ENCODE peak calls at places on chromosome 2, in ten cellular contexts. L is GM13977, S is NB4, G is A673, A is PC-9, U is lower lobe of right lung, F is GM10248, Q is astrocyte of the spinal cord, D is choroid plexus epithelial cell, W is MCF 10A. J is an unnamed sample.

GRCh38 chr2:239532305-239532649 is 131.5 kb upstream of the HDAC4 start:
- DNase-seq in A (no peak), U (no peak), F (no peak), L (no peak), G (no peak), Q (no peak), D (no peak), W (no peak), S (no peak), J (no peak)

GRCh38 chr2:76073992-76074604 is 363.4 kb upstream of the GCFC2 start:
- DNase-seq in S (no peak), Q (no peak), F (no peak), G (no peak), W (no peak), D (no peak), L (no peak), A (no peak), U (no peak), J (no peak)

GRCh38 chr2:105794926-105795574 is 50.3 kb downstream of the NCK2 start:
- DNase-seq in G (no peak), U (no peak), D (no peak), L (no peak), A (no peak), W (no peak), F (no peak), S (no peak), Q (no peak), J (no peak)

GRCh38 chr2:231666171-231667095 is 41.9 kb upstream of the PTMA start:
- DNase-seq in Q (peak), S (peak), F (peak), W (peak), U (peak), D (peak), G (peak), L (peak), A (peak), J (peak)

GRCh38 chr2:169086893-169087467 is 17.6 kb downstream of the DHRS9 start:
- DNase-seq in Q (peak), W (no peak), F (no peak), L (no peak), U (peak), A (no peak), D (no peak), S (no peak), G (no peak), J (no peak)

GRCh38 chr2:144330951-144331651 is 188.8 kb downstream of the ZEB2 start:
- DNase-seq in F (no peak), Q (peak), U (no peak), A (no peak), L (no peak), S (peak), G (no peak), D (peak), W (peak), J (no peak)

GRCh38 chr2:181658444-181658843 is 1.5 kb upstream of the CERKL start:
- DNase-seq in G (no peak), D (no peak), W (no peak), A (no peak), Q (no peak), F (no peak), S (peak), U (no peak), L (no peak), J (no peak)

GRCh38 chr2:228064796-228065315 is 116.6 kb downstream of the SPHKAP start:
- DNase-seq in W (no peak), F (no peak), L (no peak), G (no peak), U (no peak), A (no peak), Q (no peak), D (no peak), S (no peak), J (no peak)

GRCh38 chr2:129277611-129278010 is 701.9 kb upstream of the RAB6C start:
- DNase-seq in A (no peak), F (no peak), U (no peak), Q (no peak), D (no peak), G (peak), W (peak), S (no peak), L (no peak), J (no peak)

GRCh38 chr2:128272586-128273468 is 45.8 kb downstream of the HS6ST1 start:
- DNase-seq in W (no peak), F (no peak), Q (no peak), A (no peak), L (no peak), U (no peak), S (no peak), G (no peak), D (no peak), J (no peak)

GRCh38 chr2:118121986-118122767 is 33.9 kb downstream of the INSIG2 start:
- DNase-seq in F (no peak), U (no peak), S (peak), G (no peak), D (no peak), W (peak), A (no peak), L (no peak), Q (no peak), J (no peak)

GRCh38 chr2:6589171-6589570 is 276.5 kb downstream of the CMPK2 start:
- DNase-seq in D (no peak), Q (no peak), G (no peak), L (no peak), F (no peak), W (no peak), A (no peak), S (no peak), U (no peak), J (no peak)

GRCh38 chr2:62801814-62802524 is 96.5 kb downstream of the EHBP1 start:
- DNase-seq in G (peak), L (no peak), U (no peak), A (no peak), Q (no peak), D (peak), S (peak), F (no peak), W (peak), J (no peak)

GRCh38 chr2:201071305-201072200 is at the start of the genes HYCC2 and NDUFB3:
- DNase-seq in D (peak), S (peak), W (peak), L (peak), F (peak), Q (peak), U (peak), A (peak), G (peak), J (peak)
- TF ChIP-seq CTCF in D (peak), S (peak), W (no peak), L (peak), F (peak), Q (peak), U (peak), A (peak), G (peak), J (peak)

DNA sequence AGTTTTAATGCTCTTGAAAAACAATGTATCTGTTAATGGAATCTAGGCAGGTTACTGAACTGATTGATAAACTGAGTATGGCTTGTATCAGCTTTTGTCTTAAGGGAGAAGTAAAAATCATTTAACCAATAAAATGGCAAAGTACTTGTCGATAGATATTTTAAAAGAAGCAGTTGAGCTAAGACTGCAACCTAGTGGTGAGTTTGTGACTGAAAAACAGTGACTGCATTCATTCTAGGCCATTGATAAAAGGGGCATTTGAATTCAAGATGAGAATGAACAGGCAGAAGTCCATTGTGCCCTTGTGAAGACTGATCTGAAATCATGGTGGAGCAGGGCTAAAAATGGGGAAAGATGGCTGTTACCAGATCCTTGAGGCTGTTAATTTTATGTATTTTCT is 59.4 kb upstream of the MSTN start:
- DNase-seq in L (peak), G (peak), S (peak), W (peak), F (peak), A (no peak), D (peak), U (no peak), Q (peak), J (peak)
- TF ChIP-seq CTCF in L (peak), G (peak), S (peak), W (peak), F (peak), A (no peak), D (peak), U (no peak), Q (peak), J (peak)

GRCh38 chr2:164796999-164797398 is 44.6 kb downstream of the COBLL1 start:
- DNase-seq in S (no peak), U (no peak), Q (no peak), L (no peak), W (no peak), F (no peak), A (no peak), D (no peak), G (no peak), J (no peak)
- TF ChIP-seq CTCF in S (no peak), U (no peak), Q (no peak), L (no peak), W (no peak), F (no peak), A (no peak), D (no peak), G (no peak), J (no peak)

GRCh38 chr2:3398837-3399236 is 19.3 kb downstream of the TRAPPC12 start:
- DNase-seq in G (no peak), W (no peak), F (no peak), A (no peak), S (no peak), Q (no peak), D (no peak), U (no peak), L (no peak), J (no peak)
- TF ChIP-seq CTCF in G (no peak), W (no peak), F (no peak), A (no peak), S (no peak), Q (no peak), D (peak), U (no peak), L (no peak), J (no peak)

DNA sequence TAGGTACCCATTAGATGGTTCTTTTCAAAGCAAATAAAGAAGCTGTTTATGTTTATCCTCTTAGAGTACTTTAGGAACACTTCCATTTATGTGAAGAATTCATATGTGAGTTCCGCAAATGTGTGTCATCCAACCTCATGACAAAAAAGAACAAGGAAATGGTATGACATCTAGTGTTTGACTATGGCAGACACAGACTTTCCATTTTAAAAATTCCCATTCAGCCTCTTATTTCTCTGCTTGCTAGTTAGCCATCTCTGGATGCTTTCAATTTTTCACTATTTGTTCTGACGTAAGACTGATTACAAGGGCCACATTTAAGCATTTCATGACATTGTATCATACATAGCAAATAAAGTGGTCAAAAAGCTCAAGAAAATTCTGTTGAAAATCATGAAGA is 103.0 kb downstream of the ZAP70 start:
- DNase-seq in W (no peak), S (no peak), L (no peak), Q (no peak), D (no peak), F (no peak), A (no peak), U (no peak), G (no peak), J (no peak)
- TF ChIP-seq CTCF in W (no peak), S (no peak), L (no peak), Q (no peak), D (no peak), F (no peak), A (no peak), U (no peak), G (no peak), J (no peak)

J was measured in GM13976.